ENCODE peak calls at places on chromosome 6, in eight cellular contexts. U is KBM-7; Y is fibroblast of the aortic adventitia; C is RWPE1; R is stromal cell of bone marrow; S is globus pallidus; B is activated CD4-positive, alpha-beta T cell treated with anti-CD3 and anti-CD28 coated beads for 24 hours; N is CD4-positive, alpha-beta T cell. T is an unnamed sample.

GRCh38 chr6:6434151-6434550 is 113.7 kb upstream of the F13A1 start:
- DNase-seq in B (no peak), Y (no peak), R (no peak), S (no peak), N (no peak), C (no peak), U (no peak), T (no peak)

GRCh38 chr6:126232671-126233070 is 107.2 kb upstream of the CENPW start:
- DNase-seq in Y (peak; percentile 80), S (no peak), B (no peak), R (peak; percentile 24), U (no peak), C (no peak), N (no peak), T (no peak)

GRCh38 chr6:139654888-139655782 is 280.7 kb upstream of the CITED2 start:
- DNase-seq in N (no peak), Y (no peak), U (no peak), R (no peak), C (no peak), B (no peak), S (no peak), T (no peak)

GRCh38 chr6:56692586-56693245 is 50.0 kb upstream of the DST start:
- DNase-seq in Y (peak; percentile 90), N (no peak), C (no peak), S (peak; percentile 81), U (peak; percentile 55), R (peak; percentile 55), B (no peak), T (no peak)

GRCh38 chr6:157229219-157229607 is 94.1 kb downstream of the TMEM242 start:
- DNase-seq in U (no peak), C (no peak), Y (no peak), B (no peak), S (no peak), R (no peak), N (no peak), T (no peak)

GRCh38 chr6:134235937-134236751 is 81.8 kb downstream of the SGK1 start:
- DNase-seq in S (no peak), U (peak; percentile 49), Y (peak; percentile 67), R (peak; percentile 44), C (peak; percentile 53), B (no peak), N (no peak), T (no peak)

GRCh38 chr6:54586251-54586650 is 260.3 kb upstream of the FAM83B start:
- DNase-seq in S (no peak), N (no peak), B (no peak), U (no peak), R (peak; percentile 49), C (peak; percentile 9), Y (peak; percentile 60), T (no peak)

GRCh38 chr6:25100288-25100687 is 164.5 kb upstream of the RIPOR2 start:
- DNase-seq in S (no peak), U (no peak), Y (no peak), C (no peak), B (no peak), R (no peak), N (no peak), T (no peak)

GRCh38 chr6:22886881-22887581 is 317.7 kb downstream of the HDGFL1 start:
- DNase-seq in S (no peak), Y (peak; percentile 39), N (no peak), R (no peak), B (no peak), U (no peak), C (no peak), T (no peak)

GRCh38 chr6:42545226-42545773 is 18.5 kb upstream of the UBR2 start:
- DNase-seq in N (no peak), C (no peak), U (no peak), Y (no peak), B (no peak), S (no peak), R (no peak), T (no peak)

GRCh38 chr6:53523511-53524454 is 21.1 kb downstream of the GCLC start:
- DNase-seq in N (no peak), S (no peak), B (no peak), R (no peak), C (no peak), U (no peak), Y (no peak), T (no peak)

GRCh38 chr6:122361314-122361979 is 38.0 kb upstream of the HSF2 start:
- DNase-seq in U (no peak), C (no peak), Y (no peak), N (no peak), S (no peak), B (no peak), R (no peak), T (no peak)

GRCh38 chr6:145483191-145483996 is 251.9 kb downstream of the EPM2A start:
- DNase-seq in N (no peak), S (no peak), Y (no peak), C (peak; percentile 75), R (no peak), U (no peak), B (no peak), T (no peak)

GRCh38 chr6:144008501-144009245 is 614 bp upstream of the PLAGL1 start:
- DNase-seq in S (no peak), C (no peak), Y (no peak), B (no peak), N (no peak), U (no peak), R (no peak), T (no peak)

GRCh38 chr6:101779051-101779844 is 385.7 kb downstream of the GRIK2 start:
- DNase-seq in U (no peak), C (no peak), B (no peak), R (no peak), N (no peak), S (no peak), Y (peak; percentile 15), T (no peak)

GRCh38 chr6:95797054-95797453 is 218.7 kb upstream of the FUT9 start:
- DNase-seq in Y (no peak), N (no peak), B (no peak), S (no peak), C (no peak), R (no peak), U (no peak), T (no peak)

GRCh38 chr6:74931567-74931966 is 274.3 kb downstream of the COL12A1 start:
- DNase-seq in S (no peak), U (no peak), R (peak; percentile 73), N (no peak), Y (peak; percentile 95), C (no peak), B (no peak), T (no peak)

GRCh38 chr6:307065-307814 is 15.0 kb downstream of the DUSP22 start:
- DNase-seq in U (no peak), R (no peak), B (no peak), N (no peak), S (no peak), C (no peak), Y (no peak), T (no peak)

GRCh38 chr6:144931172-144932035 is 646.3 kb downstream of the UTRN start:
- DNase-seq in S (peak; percentile 2), C (peak; percentile 25), U (peak; percentile 48), Y (peak; percentile 63), B (peak; percentile 10), N (no peak), R (no peak), T (no peak)